ENCODE peak calls at places on chromosomes 2 and 18, in five cellular contexts. V is H1, A is trophoblast cell, T is neuronal stem cell, X is mesenchymal stem cell. D is an unnamed sample.

GRCh38 chr2:72148975-72149555 is 1.4 kb upstream of the CYP26B1 start:
- DNase-seq in X (peak), V (peak), A (peak), T (peak), D (peak)

GRCh38 chr2:47033102-47033880 is 117.7 kb upstream of the MCFD2 start:
- DNase-seq in V (no peak), X (peak), T (no peak), A (no peak), D (no peak)

GRCh38 chr2:241701155-241701404 is 759 bp upstream of the ING5 start:
- DNase-seq in V (no peak), A (peak), X (peak), T (no peak), D (peak)

GRCh38 chr2:205734436-205734835 is 52.1 kb downstream of the NRP2 start:
- DNase-seq in T (no peak), V (no peak), A (no peak), X (peak), D (peak)

GRCh38 chr18:66682855-66683322 is 79.0 kb upstream of the CDH19 start:
- DNase-seq in X (peak), A (no peak), T (peak), V (no peak), D (no peak)

GRCh38 chr2:184906160-184906559 is 307.8 kb downstream of the ZNF804A start:
- DNase-seq in V (no peak), T (no peak), A (no peak), X (no peak), D (no peak)

GRCh38 chr2:232540441-232541041 is 1.0 kb downstream of the CHRNG start:
- DNase-seq in X (no peak), V (peak), T (no peak), A (no peak), D (no peak)

GRCh38 chr2:44126106-44126797 is 42.4 kb upstream of the PPM1B start:
- DNase-seq in X (peak), T (no peak), A (peak), V (no peak), D (no peak)

GRCh38 chr18:76490701-76491171 is 4.3 kb downstream of the ZNF516 start:
- DNase-seq in A (no peak), X (peak), T (no peak), V (no peak), D (no peak)

GRCh38 chr2:34806891-34807290 is 1207.8 kb upstream of the FAM98A start:
- DNase-seq in V (no peak), A (no peak), X (no peak), T (no peak), D (no peak)

GRCh38 chr2:237857791-237858190 is 1.6 kb upstream of the RAMP1 start:
- DNase-seq in A (no peak), V (no peak), X (no peak), T (no peak), D (no peak)

GRCh38 chr2:217837001-217837491 is 165.7 kb downstream of the TNS1 start:
- DNase-seq in X (no peak), V (peak), T (no peak), A (no peak), D (peak)

GRCh38 chr2:105052773-105053172 is 14.9 kb downstream of the MRPS9 start:
- DNase-seq in X (no peak), V (no peak), T (no peak), A (no peak), D (no peak)

GRCh38 chr18:78637442-78638402 is 341.9 kb upstream of the SALL3 start:
- DNase-seq in V (no peak), X (no peak), T (no peak), A (no peak), D (no peak)

GRCh38 chr2:30714811-30715709 is 92.2 kb downstream of the CAPN13 start:
- DNase-seq in T (no peak), V (peak), X (peak), A (no peak), D (peak)

GRCh38 chr18:7637269-7637668 is 70.2 kb downstream of the PTPRM start:
- DNase-seq in T (no peak), X (no peak), A (no peak), V (no peak), D (no peak)

GRCh38 chr2:174485763-174486613 is 841 bp downstream of the GPR155 start:
- DNase-seq in V (no peak), A (no peak), T (no peak), X (peak), D (peak)

GRCh38 chr18:79479761-79480161 is 84.0 kb downstream of the NFATC1 start:
- DNase-seq in V (no peak), A (no peak), X (no peak), T (no peak), D (no peak)

GRCh38 chr2:119545076-119545475 is 827 bp downstream of the CFAP221 start:
- DNase-seq in X (peak), V (no peak), T (no peak), A (no peak), D (no peak)

GRCh38 chr2:135960598-135961551 is 24.6 kb downstream of the DARS1 start:
- DNase-seq in V (no peak), X (peak), A (no peak), T (no peak), D (no peak)

GRCh38 chr2:143442203-143442602 is 313.0 kb downstream of the ARHGAP15 start:
- DNase-seq in T (no peak), A (no peak), V (no peak), X (no peak), D (no peak)

GRCh38 chr18:68660355-68661183 is 54.3 kb downstream of the TMX3 start:
- DNase-seq in X (peak), V (no peak), A (no peak), T (peak), D (no peak)

GRCh38 chr2:118913805-118914645 is 28.0 kb upstream of the MARCO start:
- DNase-seq in X (no peak), V (no peak), T (no peak), A (no peak), D (no peak)

GRCh38 chr2:187404431-187405110 is 43.5 kb downstream of the CALCRL start:
- DNase-seq in V (no peak), T (no peak), X (no peak), A (no peak), D (no peak)

GRCh38 chr18:9965711-9966624 is 52.2 kb downstream of the VAPA start:
- DNase-seq in X (peak), T (no peak), A (no peak), V (no peak), D (no peak)

GRCh38 chr2:26805241-26805676 is 19.4 kb downstream of the CENPA start:
- DNase-seq in T (no peak), V (no peak), X (peak), A (no peak), D (no peak)

GRCh38 chr2:7530001-7530400 is 612.8 kb downstream of the RNF144A start:
- DNase-seq in V (no peak), X (peak), A (no peak), T (no peak), D (no peak)

GRCh38 chr2:11239718-11240462 is 84.6 kb downstream of the SLC66A3 start:
- DNase-seq in A (peak), T (peak), V (no peak), X (peak), D (no peak)

GRCh38 chr2:118185210-118186109 is 97.2 kb downstream of the INSIG2 start:
- DNase-seq in V (peak), T (peak), A (no peak), X (peak), D (peak)

GRCh38 chr18:11387880-11388279 is 221.5 kb upstream of the SLC35G4 start:
- DNase-seq in A (no peak), X (peak), V (no peak), T (no peak), D (peak)

GRCh38 chr2:5520352-5520996 is 171.7 kb upstream of the SOX11 start:
- DNase-seq in X (peak), A (no peak), T (no peak), V (no peak), D (no peak)

GRCh38 chr2:3761328-3761727 is 58.0 kb downstream of the DCDC2C start:
- DNase-seq in T (no peak), V (no peak), X (no peak), A (no peak), D (no peak)

GRCh38 chr2:3762771-3763447 is 59.5 kb downstream of the DCDC2C start:
- DNase-seq in A (no peak), X (no peak), T (no peak), V (peak), D (no peak)

GRCh38 chr2:3758906-3759305 is 55.5 kb downstream of the DCDC2C start:
- DNase-seq in V (no peak), T (no peak), A (no peak), X (no peak), D (no peak)

GRCh38 chr2:3759331-3759730 is 56.0 kb downstream of the DCDC2C start:
- DNase-seq in A (no peak), X (no peak), V (no peak), T (no peak), D (no peak)

DNA sequence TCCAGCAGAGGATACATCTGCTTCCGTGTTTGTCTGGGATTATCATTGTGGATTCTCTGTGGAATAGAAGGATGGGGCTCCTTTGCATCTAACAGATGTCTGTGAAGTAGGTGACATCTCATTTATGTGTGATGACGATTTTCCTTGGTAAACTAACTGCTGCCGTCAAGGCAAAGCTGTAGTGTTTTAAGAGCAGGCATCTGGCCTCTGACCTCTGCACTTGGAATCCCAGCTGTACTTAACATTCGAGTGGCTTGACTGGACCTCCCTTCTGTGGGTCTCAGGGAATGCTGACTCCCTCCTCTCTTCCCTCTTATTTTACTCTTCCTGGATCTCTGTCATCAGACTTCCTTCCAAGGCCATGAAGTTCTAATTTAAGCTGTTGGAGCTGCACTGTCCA is 56.4 kb downstream of the DCDC2C start:
- DNase-seq in T (no peak), A (no peak), V (no peak), X (no peak), D (no peak)
- H4K8ac ChIP-seq in T (no peak), A (no peak), V (no peak), X (no peak), D (no peak)

GRCh38 chr2:28552045-28552823 is 56.4 kb downstream of the PLB1 start:
- DNase-seq in X (no peak), A (no peak), V (no peak), T (no peak), D (no peak)

GRCh38 chr2:28558918-28559317 is 63.1 kb downstream of the PLB1 start:
- DNase-seq in X (no peak), V (no peak), A (no peak), T (no peak), D (no peak)

GRCh38 chr2:28558421-28558820 is 62.6 kb downstream of the PLB1 start:
- DNase-seq in A (no peak), X (no peak), T (no peak), V (no peak), D (no peak)

GRCh38 chr2:28557389-28558119 is 61.7 kb downstream of the PLB1 start:
- DNase-seq in T (no peak), A (peak), X (no peak), V (no peak), D (no peak)

GRCh38 chr2:28556303-28556702 is 60.4 kb downstream of the PLB1 start:
- DNase-seq in A (no peak), X (no peak), V (no peak), T (no peak), D (no peak)
- H2BK12ac ChIP-seq in A (no peak), X (no peak), V (no peak), T (no peak), D (no peak)

GRCh38 chr2:84960157-84960506 is 10.8 kb upstream of the KCMF1 start:
- DNase-seq in A (no peak), T (no peak), V (no peak), X (no peak), D (no peak)
- H4K8ac ChIP-seq in A (no peak), T (no peak), V (no peak), X (no peak), D (no peak)

GRCh38 chr2:151391436-151391835 is 18.3 kb upstream of the RIF1 start:
- DNase-seq in A (no peak), T (no peak), V (no peak), X (no peak), D (no peak)

GRCh38 chr2:151388011-151388410 is 21.7 kb upstream of the RIF1 start:
- DNase-seq in X (no peak), T (no peak), A (no peak), V (no peak), D (no peak)
- H2BK12ac ChIP-seq in X (no peak), T (no peak), A (no peak), V (no peak), D (no peak)

GRCh38 chr2:24274809-24275208 is 85.5 kb downstream of the ITSN2 start:
- DNase-seq in T (no peak), V (no peak), A (no peak), X (no peak), D (no peak)

GRCh38 chr2:24280161-24280560 is 80.2 kb downstream of the ITSN2 start:
- DNase-seq in A (no peak), V (no peak), T (no peak), X (no peak), D (no peak)

GRCh38 chr2:24285484-24286152 is 74.7 kb downstream of the ITSN2 start:
- DNase-seq in X (no peak), V (no peak), T (no peak), A (no peak), D (no peak)

GRCh38 chr2:24276349-24276899 is 83.9 kb downstream of the ITSN2 start:
- DNase-seq in X (peak), A (no peak), T (no peak), V (no peak), D (no peak)

DNA sequence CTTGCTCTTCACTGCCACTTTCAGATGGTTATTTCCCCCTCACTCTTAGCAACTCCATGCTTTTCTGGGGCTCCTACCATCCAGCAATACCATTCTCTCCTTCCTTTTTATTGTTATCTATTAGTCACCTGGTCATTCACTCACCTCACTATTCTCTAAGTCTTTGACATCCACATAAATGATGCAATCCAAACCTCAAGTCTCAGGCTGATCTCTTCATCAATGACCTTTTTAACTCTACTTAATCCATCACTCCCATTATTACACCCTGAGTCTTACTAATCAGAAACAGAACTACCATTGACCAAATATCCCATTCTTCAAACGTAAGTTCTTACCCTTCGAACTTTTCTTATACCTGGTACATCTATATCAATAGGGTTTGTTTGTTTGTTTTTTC is 79.7 kb downstream of the ITSN2 start:
- DNase-seq in V (no peak), T (no peak), A (no peak), X (no peak), D (no peak)
- H4K8ac ChIP-seq in V (no peak), T (no peak), A (no peak), X (no peak), D (no peak)

DNA sequence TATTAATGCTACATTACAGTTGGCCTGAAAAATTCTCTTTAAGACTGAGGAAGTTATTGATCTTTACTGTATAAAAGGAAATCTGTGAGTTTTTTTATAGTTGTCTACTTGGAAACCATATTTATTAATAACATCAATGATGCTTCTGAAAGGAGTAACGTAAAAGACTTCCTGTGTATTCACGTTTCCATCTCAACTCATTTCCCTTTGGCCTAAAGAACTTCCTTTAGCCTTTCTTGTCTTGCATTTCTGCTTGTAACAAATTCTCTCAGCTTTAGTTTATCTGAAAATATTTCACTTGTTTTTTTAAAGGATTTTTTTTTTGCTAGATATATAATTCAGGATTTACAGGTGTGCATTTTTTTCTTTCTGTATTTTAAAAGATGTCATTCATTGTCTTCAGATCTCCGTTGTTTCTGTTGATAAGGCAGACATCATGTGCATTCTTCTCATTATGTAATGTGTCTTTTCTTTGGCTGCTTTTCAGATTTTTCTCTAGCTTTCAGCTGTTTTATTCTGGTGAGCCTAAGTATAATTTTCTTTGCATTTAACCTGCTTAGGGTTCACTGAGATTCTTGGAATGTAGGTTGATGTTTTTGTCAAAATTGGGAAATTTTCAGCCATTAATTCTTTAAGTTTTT is 159.0 kb upstream of the DAPL1 start:
- DNase-seq in X (no peak), V (no peak), T (no peak), A (no peak), D (no peak)
- H2BK12ac ChIP-seq in X (no peak), V (no peak), T (no peak), A (no peak), D (no peak)

D was measured in H9.